ENCODE peak calls at places on chromosomes 4 and X, in six cellular contexts. X is activated B cell treated with CpG ODN at 0.5 μM for 24 hours, I is neural crest cell, V is tibial artery, Q is suprapubic skin, T is neural progenitor cell. A is an unnamed sample.

GRCh38 chr4:78346222-78346621 is 205.3 kb upstream of the ANXA3 start:
- DNase-seq in X (no peak), T (no peak), Q (no peak), V (no peak), I (no peak), A (no peak)

GRCh38 chr4:6802626-6803025 is 20.1 kb downstream of the KIAA0232 start:
- DNase-seq in I (no peak), X (no peak), Q (no peak), T (no peak), V (no peak), A (no peak)

GRCh38 chrX:24026403-24026801 is 584 bp downstream of the KLHL15 start:
- DNase-seq in X (no peak), V (no peak), T (peak; percentile 23), Q (no peak), I (no peak), A (no peak)

GRCh38 chr4:85149656-85150055 is 183.2 kb upstream of the WDFY3 start:
- DNase-seq in X (no peak), V (no peak), Q (no peak), T (no peak), I (no peak), A (no peak)

GRCh38 chr4:154743683-154744340 is at the start of gene LRAT:
- DNase-seq in Q (peak; percentile 79), V (no peak), I (peak; percentile 39), X (no peak), T (peak; percentile 88), A (no peak)

GRCh38 chr4:88448905-88449689 is 7.8 kb upstream of the HERC5 start:
- DNase-seq in Q (no peak), V (no peak), T (no peak), X (no peak), I (no peak), A (no peak)

GRCh38 chr4:103011378-103012025 is 8.0 kb downstream of the SLC9B1 start:
- DNase-seq in X (no peak), Q (no peak), V (no peak), T (no peak), I (no peak), A (no peak)

GRCh38 chr4:21181716-21182115 is 481.5 kb downstream of the PACRGL start:
- DNase-seq in Q (no peak), T (no peak), V (no peak), I (no peak), X (no peak), A (no peak)

GRCh38 chr4:37719021-37719420 is 32.8 kb upstream of the RELL1 start:
- DNase-seq in X (no peak), I (no peak), V (no peak), T (no peak), Q (no peak), A (no peak)

GRCh38 chrX:149512225-149512885 is 7.2 kb upstream of the IDS start:
- DNase-seq in I (peak; percentile 43), V (peak; percentile 34), X (no peak), Q (no peak), T (peak; percentile 62), A (no peak)

GRCh38 chr4:174717788-174718187 is 111.3 kb downstream of the GLRA3 start:
- DNase-seq in X (no peak), V (no peak), T (no peak), I (no peak), Q (no peak), A (no peak)

GRCh38 chrX:40773809-40774208 is 38.5 kb upstream of the MED14 start:
- DNase-seq in I (no peak), Q (no peak), T (no peak), X (no peak), V (no peak), A (no peak)

GRCh38 chr4:109429545-109429944 is 4.1 kb upstream of the SEC24B start:
- DNase-seq in T (no peak), I (no peak), Q (no peak), X (no peak), V (no peak), A (no peak)

GRCh38 chr4:101256222-101256621 is 91.1 kb downstream of the PPP3CA start:
- DNase-seq in I (no peak), V (no peak), T (no peak), Q (no peak), X (no peak), A (no peak)

GRCh38 chrX:151488677-151489076 is 74.8 kb upstream of the PASD1 start:
- DNase-seq in V (no peak), X (no peak), I (no peak), Q (no peak), T (peak; percentile 9), A (no peak)
- TF ChIP-seq CTCF in V (no peak), X (no peak), I (peak; percentile 24), Q (peak; percentile 7), T (peak; percentile 47), A (no peak)

DNA sequence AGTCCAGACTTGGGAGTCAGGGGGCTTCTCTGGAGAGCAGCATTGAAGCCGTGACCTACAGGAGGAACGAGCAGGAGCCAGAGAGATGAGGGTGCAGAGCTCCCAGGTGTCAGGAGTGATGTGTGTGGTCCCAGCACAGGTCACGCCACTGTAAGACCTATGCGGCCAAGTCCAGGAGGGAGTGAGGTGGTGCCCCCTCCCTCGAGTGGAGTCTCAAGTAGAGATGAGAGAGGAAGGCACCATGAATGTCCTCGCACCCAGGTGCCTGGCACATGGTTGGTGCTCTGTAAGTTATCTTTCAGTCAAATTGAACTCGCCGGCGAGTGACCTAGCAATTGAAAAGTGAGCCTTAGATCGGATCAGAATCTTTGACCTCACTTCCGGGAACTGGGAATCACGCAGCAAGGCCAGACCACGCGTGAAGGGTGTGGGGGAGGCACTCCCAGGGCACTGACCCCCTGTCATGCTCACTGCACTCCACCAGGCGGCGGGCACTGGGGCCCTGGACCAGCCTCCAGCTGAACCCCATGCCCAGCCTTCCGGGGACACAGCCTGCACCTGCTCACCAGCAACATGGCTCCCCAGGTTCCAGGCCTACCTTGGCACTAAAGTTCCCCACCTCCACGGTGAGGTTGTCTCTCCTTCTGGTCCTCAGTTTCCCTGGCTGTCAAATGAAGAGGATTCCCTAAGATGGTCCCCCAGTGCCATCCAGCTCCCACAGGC is 127.4 kb downstream of the HMX1 start:
- DNase-seq in V (no peak), T (no peak), X (no peak), Q (peak; percentile 62), I (no peak), A (no peak)
- TF ChIP-seq CTCF in V (no peak), T (peak; percentile 10), X (no peak), Q (no peak), I (no peak), A (no peak)

GRCh38 chr4:138494931-138495330 is 252.8 kb upstream of the SLC7A11 start:
- DNase-seq in I (no peak), V (no peak), T (peak; percentile 46), Q (no peak), X (no peak), A (no peak)
- TF ChIP-seq CTCF in I (no peak), V (no peak), T (peak; percentile 33), Q (no peak), X (no peak), A (no peak)

DNA sequence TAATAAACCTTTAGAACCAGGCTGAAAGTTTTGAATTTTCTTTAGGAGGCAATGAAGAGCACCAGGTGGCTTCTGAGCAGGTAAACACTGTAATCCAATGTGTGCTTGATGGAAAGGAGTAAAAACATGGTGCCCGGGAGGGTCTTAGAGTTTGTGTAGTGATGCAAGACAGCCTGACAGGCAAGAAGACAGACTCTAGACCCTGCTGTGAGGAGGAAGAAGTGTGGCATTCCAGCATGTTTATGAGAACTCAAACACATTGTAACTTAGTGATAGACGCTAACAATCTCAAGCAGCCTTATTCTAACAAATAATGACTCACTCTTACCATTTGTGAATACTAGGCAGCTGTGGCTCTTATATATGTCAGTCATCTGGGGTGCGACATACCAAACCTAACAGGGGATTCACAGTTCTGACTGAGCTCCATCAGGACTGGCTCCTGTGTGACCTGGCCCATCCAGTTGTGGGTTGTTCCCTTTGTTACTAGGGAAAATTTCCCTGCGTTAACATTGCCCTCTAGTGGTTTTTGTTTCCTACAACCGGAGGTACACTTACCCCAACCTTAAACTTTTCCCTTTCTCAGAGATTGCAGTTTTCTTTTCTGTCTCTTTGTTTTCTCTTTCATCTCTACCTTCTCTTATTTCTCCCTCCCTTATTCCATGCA is 53.8 kb downstream of the VSIG4 start:
- DNase-seq in X (no peak), I (no peak), V (no peak), T (peak; percentile 78), Q (no peak), A (no peak)
- TF ChIP-seq CTCF in X (no peak), I (peak; percentile 63), V (peak; percentile 37), T (peak; percentile 64), Q (peak; percentile 19), A (no peak)

DNA sequence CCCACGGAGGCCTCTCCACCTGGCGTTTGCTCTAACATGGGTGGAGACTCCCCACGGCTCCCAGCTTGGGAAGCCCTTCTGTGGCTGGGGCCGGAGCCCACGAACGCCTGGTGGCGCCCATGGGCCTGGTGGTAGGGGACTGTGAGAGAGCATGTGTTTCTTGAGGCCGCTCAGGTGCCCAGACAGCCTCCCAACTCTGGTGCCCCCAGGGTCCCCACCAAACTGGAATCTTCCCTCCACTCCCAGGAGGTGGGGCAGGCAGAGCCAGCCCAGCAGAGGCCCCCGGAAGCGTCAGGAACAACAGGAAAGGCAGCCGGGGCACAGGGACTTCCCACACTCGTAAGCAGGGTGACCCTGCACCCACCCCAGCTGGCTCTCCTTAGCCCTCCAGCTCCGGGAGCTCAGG is 33.3 kb upstream of the FGFR3 start:
- DNase-seq in V (no peak), I (no peak), T (no peak), X (no peak), Q (no peak), A (no peak)
- TF ChIP-seq CTCF in V (no peak), I (no peak), T (no peak), X (no peak), Q (no peak), A (no peak)

GRCh38 chr4:74444891-74445642 is at the start of gene AREG:
- DNase-seq in T (peak; percentile 78), Q (peak; percentile 87), I (peak; percentile 20), X (peak; percentile 87), V (peak; percentile 69), A (peak; percentile 63)
- TF ChIP-seq CTCF in T (peak; percentile 64), Q (peak; percentile 44), I (peak; percentile 66), X (no peak), V (peak; percentile 46), A (no peak)

DNA sequence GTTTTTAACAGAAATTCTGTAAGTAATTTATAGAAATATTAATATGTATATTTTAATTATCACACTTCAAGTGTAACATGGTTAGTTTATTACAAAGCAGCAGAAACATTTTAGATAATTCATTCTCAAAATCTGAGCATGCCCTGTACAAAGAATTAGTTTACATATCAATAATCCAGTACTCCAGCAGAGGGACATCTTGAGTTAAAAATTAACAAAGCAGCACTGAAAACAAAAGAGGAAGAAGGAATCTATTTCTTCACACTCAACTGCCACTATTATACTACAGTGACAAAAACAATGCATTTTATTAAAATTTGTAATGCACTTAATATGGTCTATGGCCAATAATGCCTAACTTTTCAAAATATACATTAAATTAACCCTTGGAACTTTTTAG is 179.1 kb upstream of the KLHL4 start:
- DNase-seq in I (no peak), T (peak; percentile 44), Q (no peak), V (no peak), X (no peak), A (no peak)
- TF ChIP-seq CTCF in I (peak; percentile 71), T (peak; percentile 59), Q (no peak), V (peak; percentile 42), X (no peak), A (no peak)

DNA sequence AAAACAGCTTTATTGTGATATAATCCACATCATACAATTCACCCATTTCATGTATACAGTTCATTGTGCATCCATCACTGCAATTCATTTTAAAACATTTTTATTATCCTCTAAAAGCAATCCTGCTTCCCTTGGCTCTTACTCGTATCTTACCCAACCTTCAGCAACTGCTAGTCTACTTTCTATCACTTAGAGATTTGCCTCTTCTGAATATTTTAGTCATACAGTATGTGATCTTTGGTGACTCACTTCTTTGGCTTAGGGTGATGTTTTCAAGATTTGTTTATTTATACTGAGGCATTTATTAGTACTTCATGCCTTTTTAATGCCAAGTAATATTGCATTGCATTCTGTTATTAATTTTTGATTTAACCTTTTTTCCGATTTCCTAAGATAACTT is 15.0 kb upstream of the MSMO1 start:
- DNase-seq in X (no peak), T (no peak), Q (no peak), I (no peak), V (no peak), A (no peak)
- TF ChIP-seq CTCF in X (no peak), T (no peak), Q (no peak), I (no peak), V (no peak), A (no peak)

A was measured in omental fat pad.